ENCODE peak calls at places on chromosomes 7 and 10, in ten cellular contexts. M, Y, W, F, H, L, R, O, P and K are unnamed samples.

GRCh38 chr7:44748948-44749731 is 493 bp downstream of the ZMIZ2 start:
- DNase-seq in O (no peak), F (no peak), R (no peak), W (peak; percentile 36), H (no peak), P (no peak), L (no peak), Y (no peak), M (no peak), K (peak; percentile 49)

GRCh38 chr10:110168601-110169481 is 38.6 kb upstream of the MXI1 start:
- DNase-seq in O (no peak), W (peak; percentile 87), M (no peak), L (no peak), R (no peak), F (no peak), P (no peak), H (no peak), Y (no peak), K (no peak)

GRCh38 chr10:33519130-33519860 is 184.8 kb upstream of the NRP1 start:
- DNase-seq in W (peak; percentile 64), L (no peak), F (no peak), O (no peak), Y (no peak), M (no peak), H (no peak), R (no peak), P (no peak), K (no peak)

GRCh38 chr10:8359467-8359866 is 305.0 kb downstream of the GATA3 start:
- DNase-seq in H (no peak), L (no peak), R (no peak), O (no peak), P (no peak), F (no peak), Y (no peak), W (no peak), M (no peak), K (no peak)

GRCh38 chr7:90613088-90613498 is 17.0 kb downstream of the CDK14 start:
- DNase-seq in W (no peak), P (no peak), L (no peak), M (no peak), Y (no peak), O (no peak), H (no peak), F (no peak), R (no peak), K (no peak)

GRCh38 chr10:121556918-121557573 is 41.2 kb downstream of the FGFR2 start:
- DNase-seq in Y (no peak), M (no peak), P (no peak), R (no peak), W (no peak), O (peak; percentile 4), L (no peak), H (no peak), F (no peak), K (no peak)

GRCh38 chr10:79440281-79440680 is 5.1 kb downstream of the ZCCHC24 start:
- DNase-seq in H (no peak), L (no peak), W (no peak), O (no peak), F (no peak), P (no peak), Y (no peak), R (no peak), M (no peak), K (peak; percentile 24)

GRCh38 chr7:116689787-116690186 is 17.8 kb downstream of the MET start:
- DNase-seq in F (no peak), M (peak; percentile 73), O (peak; percentile 63), P (no peak), R (no peak), H (no peak), W (no peak), Y (no peak), L (no peak), K (no peak)

GRCh38 chr10:509361-510102 is 179.9 kb downstream of the DIP2C start:
- DNase-seq in R (no peak), M (no peak), Y (peak; percentile 20), F (no peak), L (no peak), H (no peak), P (no peak), O (no peak), W (no peak), K (no peak)

GRCh38 chr10:6062101-6062771 is at the start of gene IL2RA:
- DNase-seq in R (no peak), M (no peak), F (no peak), O (no peak), W (no peak), H (no peak), P (no peak), Y (no peak), L (no peak), K (no peak)

GRCh38 chr10:11934262-11934661 is 108.3 kb downstream of the UPF2 start:
- DNase-seq in P (no peak), R (no peak), M (no peak), W (peak; percentile 38), Y (no peak), H (no peak), L (no peak), F (no peak), O (no peak), K (no peak)

DNA sequence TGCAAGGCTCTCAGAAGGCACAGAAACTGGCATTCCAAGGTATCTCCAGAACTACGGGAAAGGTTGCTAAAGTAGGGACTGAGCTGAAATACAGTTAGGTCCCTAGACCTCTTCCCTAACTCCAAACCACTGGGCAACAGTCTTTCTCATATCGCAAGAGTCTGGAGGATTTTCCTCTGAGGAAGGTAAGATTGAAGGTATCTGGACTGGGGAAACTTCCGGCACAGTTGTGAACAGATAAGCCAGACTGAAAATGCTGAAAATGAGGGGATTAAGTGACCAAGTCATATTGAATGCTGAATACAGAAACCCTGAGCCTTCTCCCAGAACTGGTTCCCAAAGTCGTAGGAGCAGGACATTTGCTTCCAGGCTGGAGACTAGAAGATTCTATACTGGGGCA is 2.7 kb upstream of the PRRT4 start:
- DNase-seq in W (no peak), F (no peak), H (no peak), M (no peak), P (no peak), L (no peak), O (no peak), Y (no peak), R (no peak), K (no peak)
- H3K27me3 ChIP-seq in W (peaks cover 95% of the 10 kb centered on the region), F (peaks cover 11% of the 10 kb centered on the region), H (peaks cover 37% of the 10 kb centered on the region), M (peaks cover 10% of the 10 kb centered on the region), P (no peaks in the 10 kb centered on the region), L (peaks cover 42% of the 10 kb centered on the region), O (no peaks in the 10 kb centered on the region), Y (no peaks in the 10 kb centered on the region), R (peaks cover 54% of the 10 kb centered on the region), K (no peaks in the 10 kb centered on the region)

GRCh38 chr7:86928308-86928707 is 131.1 kb downstream of the ELAPOR2 start:
- DNase-seq in R (no peak), Y (no peak), M (no peak), P (peak; percentile 36), H (no peak), F (no peak), W (no peak), O (no peak), L (no peak), K (no peak)

GRCh38 chr7:86930554-86931307 is 128.7 kb downstream of the ELAPOR2 start:
- DNase-seq in R (no peak), P (no peak), H (no peak), L (no peak), O (no peak), W (no peak), F (no peak), M (no peak), Y (no peak), K (no peak)

GRCh38 chr7:86931439-86931838 is 128.0 kb downstream of the ELAPOR2 start:
- DNase-seq in P (no peak), Y (no peak), L (no peak), F (no peak), H (no peak), W (no peak), R (no peak), O (no peak), M (no peak), K (no peak)

GRCh38 chr7:86932038-86932512 is 127.4 kb downstream of the ELAPOR2 start:
- DNase-seq in L (peak; percentile 90), W (peak; percentile 53), R (no peak), Y (peak; percentile 19), O (peak; percentile 19), F (no peak), H (peak; percentile 91), P (no peak), M (no peak), K (no peak)

DNA sequence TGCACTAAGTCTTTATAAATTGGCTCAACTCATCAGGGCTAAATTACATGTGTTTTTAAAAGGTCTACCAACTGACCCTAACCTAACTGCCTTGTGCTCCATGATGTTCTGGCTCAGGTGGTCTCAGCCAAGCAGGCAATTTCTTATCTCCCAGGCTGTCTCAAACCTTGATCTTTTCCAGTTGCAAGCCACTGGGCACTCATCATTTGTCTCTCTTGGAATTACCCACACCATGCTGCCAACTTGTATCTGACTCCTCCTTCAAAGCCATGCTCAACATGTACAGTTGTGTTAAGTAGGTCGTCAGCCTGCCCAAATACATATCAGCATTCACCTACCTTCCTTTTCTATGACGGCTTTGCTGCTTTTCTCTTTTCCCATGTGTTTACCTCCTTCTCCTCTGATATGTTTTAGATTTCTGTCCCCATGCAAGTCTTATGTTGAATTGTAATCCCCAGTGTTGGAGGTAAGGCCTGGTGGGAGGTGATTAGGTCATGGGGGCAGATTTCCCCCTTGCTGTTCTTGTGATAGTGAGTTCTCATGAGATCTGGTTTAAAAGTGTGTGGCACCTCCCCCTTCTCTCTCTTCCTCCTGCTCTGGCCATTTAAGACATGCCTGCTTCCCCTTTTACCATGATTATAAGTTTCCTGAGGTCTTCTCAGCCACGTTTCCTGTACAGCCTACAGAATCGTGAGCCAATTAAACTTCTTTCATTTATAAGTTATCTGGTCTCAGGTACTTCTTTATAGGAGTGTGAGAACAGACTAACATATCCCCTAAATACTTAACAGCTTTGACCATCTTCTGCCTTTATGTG is 130.0 kb downstream of the ELAPOR2 start:
- DNase-seq in Y (no peak), O (no peak), M (no peak), H (no peak), F (no peak), W (no peak), L (no peak), P (no peak), R (no peak), K (no peak)
- H3K4me3 ChIP-seq in Y (no peak overlapping the region), O (no peak overlapping the region), M (no peak overlapping the region), H (no peak overlapping the region), F (no peak overlapping the region), W (no peak overlapping the region), L (no peak overlapping the region), P (no peak overlapping the region), R (no peak overlapping the region), K (no peak overlapping the region)

DNA sequence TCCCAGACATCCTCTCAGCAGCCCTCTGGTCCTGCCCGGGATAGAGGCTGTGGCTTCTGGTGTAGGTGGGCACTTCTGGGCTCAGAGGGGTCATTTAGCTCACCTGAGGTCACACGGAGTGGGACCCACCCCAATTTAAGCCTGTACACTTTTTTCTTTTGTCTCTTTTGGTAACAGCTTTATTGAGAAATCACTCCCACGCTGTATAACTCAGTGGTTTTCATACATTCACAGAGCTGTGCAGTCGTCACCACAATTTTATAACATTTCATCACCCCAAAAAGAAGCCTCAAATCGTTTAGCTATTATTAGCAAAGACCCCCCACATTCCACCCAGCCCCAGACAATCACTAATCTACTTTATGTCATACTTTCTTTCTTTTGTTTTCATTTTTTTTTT is 62.3 kb downstream of the LHPP start:
- DNase-seq in W (no peak), H (no peak), F (no peak), M (no peak), L (no peak), Y (no peak), P (no peak), O (no peak), R (no peak), K (no peak)
- H3K27me3 ChIP-seq in W (no peaks in the 10 kb centered on the region), H (no peaks in the 10 kb centered on the region), F (no peaks in the 10 kb centered on the region), M (no peaks in the 10 kb centered on the region), L (no peaks in the 10 kb centered on the region), Y (no peaks in the 10 kb centered on the region), P (no peaks in the 10 kb centered on the region), O (no peaks in the 10 kb centered on the region), R (no peaks in the 10 kb centered on the region), K (no peaks in the 10 kb centered on the region)

GRCh38 chr7:135684699-135685098 is 22.4 kb downstream of the STMP1 start:
- DNase-seq in F (no peak), P (no peak), R (no peak), O (no peak), W (no peak), Y (no peak), L (no peak), M (no peak), H (no peak), K (no peak)
- H3K4me3 ChIP-seq in F (no peak overlapping the region), P (no peak overlapping the region), R (no peak overlapping the region), O (no peak overlapping the region), W (no peak overlapping the region), Y (no peak overlapping the region), L (no peak overlapping the region), M (no peak overlapping the region), H (no peak overlapping the region), K (no peak overlapping the region)